ENCODE peak calls at places on chromosomes 12 and 14, in ten cellular contexts. D, L, K, R, Y, B, A, V, O and E are unnamed samples.

GRCh38 chr12:113152835-113153814 is 3.6 kb downstream of the CFAP73 start:
- DNase-seq in A (peak), Y (peak), D (no peak), L (peak), R (peak), O (peak), K (peak), B (peak), V (peak), E (no peak)

GRCh38 chr12:109840349-109841073 is 7.3 kb upstream of the TRPV4 start:
- DNase-seq in Y (no peak), K (no peak), B (no peak), D (no peak), R (no peak), A (no peak), L (no peak), V (peak), O (peak), E (no peak)

GRCh38 chr14:102971314-102971713 is 48.9 kb downstream of the AMN start:
- DNase-seq in B (no peak), D (no peak), K (no peak), Y (no peak), A (no peak), L (no peak), V (no peak), O (no peak), R (no peak), E (no peak)

GRCh38 chr14:91313154-91313850 is 68.8 kb upstream of the GPR68 start:
- DNase-seq in O (no peak), V (no peak), L (no peak), R (peak), K (no peak), A (no peak), D (no peak), B (no peak), Y (no peak), E (no peak)

GRCh38 chr14:37668646-37669045 is 73.2 kb downstream of the TTC6 start:
- DNase-seq in Y (peak), K (no peak), R (no peak), A (no peak), O (no peak), D (no peak), L (peak), B (peak), V (no peak), E (no peak)

GRCh38 chr12:123231931-123232330 is 1.0 kb downstream of the MPHOSPH9 start:
- DNase-seq in K (no peak), R (no peak), O (peak), A (no peak), V (no peak), D (no peak), B (no peak), L (no peak), Y (no peak), E (no peak)

GRCh38 chr14:54794796-54795195 is 107.8 kb downstream of the GCH1 start:
- DNase-seq in A (no peak), V (no peak), O (no peak), D (peak), R (no peak), K (no peak), L (no peak), Y (no peak), B (no peak), E (no peak)

GRCh38 chr12:51717325-51717925 is 126.4 kb downstream of the SCN8A start:
- DNase-seq in L (no peak), R (no peak), Y (no peak), D (no peak), K (no peak), A (no peak), V (no peak), O (no peak), B (peak), E (no peak)

GRCh38 chr14:105529506-105530445 is 3.4 kb downstream of the TMEM121 start:
- DNase-seq in K (no peak), Y (no peak), V (peak), O (no peak), L (no peak), R (no peak), D (peak), B (no peak), A (no peak), E (no peak)

GRCh38 chr12:666766-667308 is 3.6 kb upstream of the NINJ2 start:
- DNase-seq in D (peak), B (peak), O (peak), L (peak), A (no peak), R (no peak), V (no peak), K (no peak), Y (peak), E (no peak)

DNA sequence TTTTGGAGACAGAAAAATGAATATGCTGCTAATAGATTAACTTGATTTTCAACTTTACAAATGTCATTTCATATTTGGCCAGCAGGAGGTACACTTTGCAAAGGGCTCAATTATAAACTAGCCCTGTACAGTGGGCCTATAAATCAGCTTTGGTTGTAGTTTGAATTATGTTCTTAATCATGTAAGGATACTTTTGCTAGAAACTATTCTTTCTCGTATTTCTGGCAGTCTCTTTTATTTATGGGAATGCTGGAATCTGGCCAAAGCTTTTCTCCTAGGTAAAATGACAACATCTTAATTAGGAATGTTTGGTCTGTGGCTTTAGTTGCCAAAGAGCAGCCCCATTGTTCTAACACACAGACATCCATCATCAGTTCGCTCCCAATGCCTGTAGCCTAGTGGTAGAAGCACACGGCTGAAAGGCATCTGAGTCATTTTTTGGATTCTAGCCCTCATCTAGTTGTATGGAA is 1322.3 kb upstream of the SEL1L start:
- DNase-seq in B (no peak), O (no peak), D (no peak), A (no peak), R (no peak), K (no peak), V (no peak), Y (peak), L (no peak), E (no peak)
- TF ChIP-seq CTCF in B (peak), O (no peak), D (no peak), A (peak), R (peak), K (peak), V (peak), Y (peak), L (no peak), E (peak)

DNA sequence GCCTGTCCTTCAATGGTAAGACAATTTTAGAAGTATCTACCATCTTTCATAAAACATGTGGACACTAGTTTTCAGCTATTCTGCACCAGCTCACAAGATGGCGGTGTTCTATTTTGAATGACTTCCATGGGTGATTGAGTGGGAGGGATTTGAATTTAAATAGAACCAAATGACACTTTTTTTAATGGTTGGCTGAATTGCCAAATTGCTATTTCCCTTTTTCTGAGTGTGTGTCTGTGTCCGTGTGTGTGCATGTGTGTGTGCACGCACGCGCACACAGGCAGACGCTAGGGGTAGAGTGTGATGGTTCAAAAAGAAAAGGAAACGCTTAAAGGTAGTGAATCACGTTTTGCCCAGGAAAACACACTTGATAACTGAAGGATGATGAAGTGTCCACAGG is 362.6 kb downstream of the DAD1 start:
- DNase-seq in K (no peak), O (peak), Y (no peak), A (no peak), B (peak), L (no peak), V (peak), R (no peak), D (no peak), E (no peak)
- TF ChIP-seq CTCF in K (peak), O (no peak), Y (peak), A (no peak), B (peak), L (no peak), V (peak), R (peak), D (no peak), E (peak)

DNA sequence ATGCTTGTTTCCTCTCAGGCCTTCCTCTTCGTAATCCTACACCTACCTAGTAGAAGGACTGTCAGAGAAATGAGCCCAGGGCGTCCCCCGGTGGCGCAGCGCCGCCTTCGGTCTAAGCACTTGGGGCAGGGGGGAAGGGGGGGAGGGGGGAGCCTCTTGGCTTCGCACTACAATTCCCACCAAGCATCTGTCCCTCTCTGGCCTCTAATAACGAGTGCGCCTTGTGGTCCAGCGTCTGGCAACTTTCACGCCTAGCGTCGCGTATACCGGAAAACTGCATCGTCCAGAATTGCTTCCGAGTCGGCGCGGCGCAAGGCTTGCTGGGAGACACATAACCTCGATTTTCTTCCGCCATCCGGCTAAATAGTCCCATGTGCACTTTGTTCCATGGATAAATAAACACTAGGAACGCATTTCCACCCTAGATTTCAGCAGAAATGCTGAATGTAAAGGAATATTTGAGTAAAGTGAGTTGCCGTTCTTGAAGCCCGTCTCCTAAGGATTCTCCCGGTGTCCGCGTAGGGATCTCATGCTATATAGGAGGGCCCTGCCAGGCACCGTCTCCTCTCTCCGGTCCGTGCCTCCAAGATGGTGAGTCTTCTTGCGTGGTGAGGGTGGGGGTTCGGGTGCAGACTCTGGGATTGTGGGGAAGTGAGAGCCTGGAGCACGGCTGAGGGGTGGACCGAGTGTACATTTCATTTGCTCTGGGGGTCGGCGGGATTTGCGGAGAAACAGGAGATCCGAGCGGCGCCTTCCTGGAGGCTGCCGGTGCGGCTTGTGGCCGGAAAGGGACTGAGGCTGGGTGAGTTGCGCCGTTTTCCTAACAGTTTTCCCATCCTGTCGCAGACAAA is at the start of gene RPS26:
- DNase-seq in L (peak), R (peak), A (peak), D (peak), V (peak), B (peak), K (peak), Y (peak), O (peak), E (peak)
- TF ChIP-seq CTCF in L (peak), R (peak), A (peak), D (no peak), V (peak), B (peak), K (peak), Y (peak), O (peak), E (peak)

DNA sequence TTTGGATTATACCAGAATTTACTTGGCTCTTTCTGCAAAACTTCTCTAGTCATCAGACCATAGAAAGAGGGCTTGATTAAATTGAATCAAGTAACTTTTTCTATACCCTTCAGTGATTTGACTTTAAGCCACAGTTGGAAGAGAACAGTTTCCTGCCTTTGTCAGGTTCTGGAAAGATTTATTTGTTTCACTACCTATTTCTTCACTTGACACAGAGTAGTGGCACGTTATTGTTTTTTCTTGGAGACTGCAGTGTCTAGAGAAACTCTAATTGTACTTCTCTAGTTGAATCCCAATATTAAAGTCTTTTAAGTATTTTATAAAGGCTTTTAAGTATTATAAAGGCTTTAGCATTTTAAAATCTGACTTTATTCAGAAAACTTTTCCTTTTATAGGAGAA is 138.1 kb downstream of the TMEM117 start:
- DNase-seq in O (no peak), D (no peak), K (no peak), R (no peak), V (no peak), L (no peak), Y (no peak), A (no peak), B (no peak), E (no peak)
- TF ChIP-seq CTCF in O (no peak), D (no peak), K (no peak), R (no peak), V (no peak), L (no peak), Y (no peak), A (no peak), B (no peak), E (no peak)

DNA sequence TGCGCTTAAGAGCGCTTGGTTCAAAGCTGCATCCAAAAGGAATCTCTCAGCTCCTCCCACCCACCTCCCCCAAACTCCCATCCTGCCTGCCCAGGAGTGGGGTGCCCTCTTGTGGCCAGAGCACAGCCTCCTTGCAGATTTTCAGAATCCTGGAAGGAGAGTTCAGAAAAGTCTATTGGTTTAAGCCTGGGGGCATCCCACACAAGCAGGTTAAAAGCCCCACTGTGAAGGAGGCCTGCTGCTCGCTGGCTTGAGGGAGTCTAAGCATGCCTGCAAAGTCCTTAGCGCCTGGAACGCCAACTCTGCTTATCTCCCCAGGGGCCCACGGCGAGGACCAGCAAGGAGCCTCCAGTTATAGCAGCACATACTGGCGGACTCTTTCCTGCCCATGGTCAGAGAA is 297.1 kb downstream of the KSR2 start:
- DNase-seq in V (no peak), L (no peak), R (no peak), Y (peak), B (peak), D (no peak), K (no peak), A (peak), O (peak), E (no peak)
- TF ChIP-seq CTCF in V (peak), L (no peak), R (peak), Y (peak), B (peak), D (no peak), K (no peak), A (peak), O (peak), E (peak)

DNA sequence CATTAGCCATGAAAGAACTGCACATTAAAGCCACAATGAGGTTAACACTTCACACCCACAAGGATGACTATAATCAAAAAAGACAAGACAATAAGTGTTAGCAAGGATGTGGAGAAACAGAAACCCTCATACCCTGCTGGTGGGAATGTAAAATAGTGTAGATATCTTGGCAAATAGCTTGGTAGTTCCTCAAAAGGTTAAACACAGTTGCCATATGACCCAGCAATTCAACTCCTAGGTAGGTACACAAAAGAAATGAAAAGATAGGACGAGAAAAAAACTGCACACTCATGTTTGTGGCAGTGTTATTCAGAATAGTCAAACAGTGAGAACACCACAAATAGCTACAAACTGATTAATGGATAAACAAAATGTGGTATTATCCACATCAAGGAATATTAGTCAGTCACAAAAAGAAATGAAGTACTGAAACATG is 93.5 kb downstream of the ATXN2 start:
- DNase-seq in Y (no peak), K (no peak), D (no peak), L (no peak), A (no peak), V (no peak), B (peak), R (no peak), O (no peak), E (no peak)
- TF ChIP-seq CTCF in Y (peak), K (no peak), D (no peak), L (no peak), A (no peak), V (no peak), B (peak), R (no peak), O (no peak), E (no peak)